ENCODE peak calls at places on chromosomes 12 and 14, in seven cellular contexts. I is mesenchymal stem cell, P is trophoblast cell, N is H1, B is neuronal stem cell, W is IMR-90, D is mesendoderm. V is an unnamed sample.

GRCh38 chr14:101442451-101442850 is 118.8 kb upstream of the DIO3 start:
- DNase-seq in B (no peak), N (no peak), P (no peak), I (no peak), W (no peak), D (no peak), V (no peak)

GRCh38 chr12:93108958-93109357 is 179.9 kb upstream of the EEA1 start:
- DNase-seq in B (no peak), I (peak), N (no peak), W (peak), D (no peak), P (no peak), V (no peak)

GRCh38 chr12:76964784-76965571 is 86.2 kb upstream of the CSRP2 start:
- DNase-seq in D (no peak), I (no peak), W (no peak), N (no peak), P (no peak), B (no peak), V (no peak)

GRCh38 chr12:104177663-104178501 is 37.7 kb upstream of the TXNRD1 start:
- DNase-seq in N (no peak), W (peak), B (no peak), D (peak), I (peak), P (peak), V (no peak)

GRCh38 chr14:97143456-97143855 is 346.3 kb downstream of the VRK1 start:
- DNase-seq in D (no peak), I (no peak), N (no peak), P (no peak), W (no peak), B (no peak), V (no peak)

GRCh38 chr12:59164991-59165718 is 244.9 kb upstream of the LRIG3 start:
- DNase-seq in D (peak), P (peak), B (peak), W (peak), I (peak), N (no peak), V (no peak)

GRCh38 chr14:52080817-52081755 is 12.2 kb upstream of the NID2 start:
- DNase-seq in I (peak), D (peak), P (peak), B (no peak), N (no peak), W (peak), V (no peak)

GRCh38 chr12:92602930-92603623 is 99.7 kb upstream of the PLEKHG7 start:
- DNase-seq in P (peak), B (no peak), W (peak), I (no peak), N (no peak), D (no peak), V (no peak)

GRCh38 chr12:26566670-26567069 is 266.3 kb downstream of the ITPR2 start:
- DNase-seq in B (no peak), W (peak), I (no peak), D (no peak), N (no peak), P (no peak), V (no peak)

GRCh38 chr12:46160081-46160980 is 108.5 kb downstream of the SLC38A1 start:
- DNase-seq in W (peak), N (no peak), I (peak), B (no peak), P (peak), D (no peak), V (no peak)

GRCh38 chr14:74516451-74517155 is 23.0 kb downstream of the ISCA2 start:
- DNase-seq in W (peak), P (no peak), D (peak), N (no peak), I (peak), B (no peak), V (peak)

GRCh38 chr14:79379266-79379665 is 832.0 kb downstream of the DIO2 start:
- DNase-seq in W (no peak), D (no peak), I (no peak), N (no peak), B (no peak), P (no peak), V (no peak)

GRCh38 chr12:113052326-113052725 is 4.2 kb upstream of the DTX1 start:
- DNase-seq in D (no peak), N (no peak), W (no peak), B (no peak), I (no peak), P (no peak), V (no peak)

GRCh38 chr14:34420547-34421150 is 41.4 kb downstream of the SPTSSA start:
- DNase-seq in P (no peak), B (no peak), W (no peak), N (no peak), I (no peak), D (no peak), V (no peak)

GRCh38 chr14:82403972-82404371 is 870.3 kb upstream of the SEL1L start:
- DNase-seq in P (no peak), N (no peak), W (no peak), I (no peak), D (peak), B (no peak), V (no peak)

GRCh38 chr12:118183711-118184110 is 47.8 kb downstream of the PEBP1 start:
- DNase-seq in W (no peak), B (no peak), P (no peak), N (no peak), I (no peak), D (no peak), V (no peak)

GRCh38 chr14:20690848-20691640 is 2.5 kb downstream of the ANG start:
- DNase-seq in P (peak), W (peak), N (no peak), D (peak), I (peak), B (peak), V (no peak)

GRCh38 chr12:53047221-53048032 is 2.4 kb upstream of the TNS2 start:
- DNase-seq in W (peak), D (peak), N (no peak), B (peak), P (peak), I (peak), V (peak)

GRCh38 chr12:113173081-113173698 is 12.1 kb downstream of the DDX54 start:
- DNase-seq in N (no peak), B (no peak), I (no peak), P (no peak), D (no peak), W (no peak), V (no peak)

GRCh38 chr12:48197549-48197966 is 5.5 kb downstream of the OR10AD1 start:
- DNase-seq in P (no peak), D (peak), B (no peak), N (no peak), I (no peak), W (no peak), V (no peak)

GRCh38 chr14:104087505-104087904 is 2.0 kb downstream of the ASPG start:
- DNase-seq in I (no peak), W (no peak), N (no peak), D (no peak), B (no peak), P (no peak), V (no peak)

DNA sequence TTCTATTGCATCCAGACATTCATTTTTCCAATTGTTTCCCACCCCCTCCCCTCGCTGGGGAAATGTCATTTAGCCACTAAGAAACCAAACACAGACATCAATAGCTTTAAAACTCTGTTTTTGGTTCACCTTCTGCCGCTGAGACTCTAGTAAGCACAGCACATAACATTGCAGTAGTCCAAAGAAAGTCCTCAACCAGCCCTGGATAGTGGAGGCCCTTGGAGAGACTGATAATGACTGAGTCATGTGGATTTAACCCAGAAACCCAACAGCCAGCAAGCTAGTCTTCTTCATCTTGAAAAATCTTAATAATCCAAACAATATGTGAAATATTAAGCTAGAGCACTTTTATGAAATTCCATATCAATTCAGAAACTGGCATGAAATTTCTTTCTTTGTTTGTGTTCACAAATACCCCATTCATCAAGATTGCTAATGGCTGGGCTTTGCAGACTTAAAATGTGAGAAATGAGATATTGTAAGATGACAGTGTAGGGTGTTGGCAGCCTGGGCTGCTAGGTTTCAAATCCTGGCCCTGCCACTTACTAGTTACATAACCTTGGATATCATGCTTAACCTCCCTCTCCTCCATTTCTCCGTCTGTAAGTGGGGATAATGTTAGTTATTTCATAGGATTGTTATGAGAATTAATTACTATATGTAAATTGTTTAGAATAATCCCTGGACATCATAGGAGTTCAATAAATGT is 40.1 kb downstream of the RERG start:
- DNase-seq in P (no peak), B (no peak), I (no peak), D (no peak), W (no peak), N (no peak), V (no peak)
- H3K4ac ChIP-seq in P (no peak), B (no peak), I (no peak), D (no peak), W (no peak), N (no peak), V (no peak)

GRCh38 chr14:23942587-23942986 is 11.0 kb upstream of the DHRS4 start:
- DNase-seq in B (no peak), D (no peak), P (no peak), W (no peak), N (no peak), I (no peak), V (no peak)

GRCh38 chr14:23938823-23939222 is 14.7 kb upstream of the DHRS4 start:
- DNase-seq in W (no peak), N (no peak), B (no peak), P (no peak), D (no peak), I (no peak), V (no peak)

GRCh38 chr14:23939607-23940326 is 13.8 kb upstream of the DHRS4 start:
- DNase-seq in P (no peak), N (no peak), W (no peak), I (no peak), B (no peak), D (peak), V (no peak)

GRCh38 chr14:23941669-23942068 is 11.9 kb upstream of the DHRS4 start:
- DNase-seq in N (no peak), D (no peak), W (no peak), I (no peak), P (no peak), B (no peak), V (no peak)

GRCh38 chr14:23941230-23941629 is 12.3 kb upstream of the DHRS4 start:
- DNase-seq in N (no peak), P (no peak), B (no peak), W (no peak), I (no peak), D (no peak), V (no peak)
- H2AK5ac ChIP-seq in N (no peak), P (no peak), B (no peak), W (no peak), I (no peak), D (no peak), V (no peak)

GRCh38 chr12:63276537-63277365 is 125.8 kb upstream of the AVPR1A start:
- DNase-seq in I (peak), B (peak), P (peak), D (peak), W (peak), N (peak), V (peak)
- H2BK120ac ChIP-seq in I (no peak), B (no peak), P (no peak), D (no peak), W (no peak), N (no peak), V (no peak)

DNA sequence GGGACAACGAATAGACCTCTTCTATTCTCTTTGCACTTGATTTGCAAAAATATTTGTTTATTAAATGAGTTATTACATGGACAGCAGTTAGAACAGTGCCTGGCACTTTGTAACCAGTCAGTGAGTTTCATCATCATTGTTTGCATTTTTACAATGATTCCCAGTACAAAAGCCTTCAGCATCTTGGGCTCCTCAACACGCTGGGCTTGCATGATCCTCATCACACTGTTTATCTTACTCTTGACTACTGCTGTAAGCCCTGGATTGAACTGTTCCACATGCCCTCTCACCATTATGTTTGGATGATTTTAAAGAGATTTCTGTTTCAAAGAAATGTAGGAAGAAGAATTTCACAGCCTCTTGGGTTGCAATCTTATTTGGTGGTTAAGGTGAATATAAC is 204.3 kb downstream of the PELI2 start:
- DNase-seq in D (no peak), I (peak), B (no peak), N (no peak), P (no peak), W (peak), V (no peak)
- H3K4ac ChIP-seq in D (no peak), I (no peak), B (no peak), N (no peak), P (no peak), W (no peak), V (no peak)

DNA sequence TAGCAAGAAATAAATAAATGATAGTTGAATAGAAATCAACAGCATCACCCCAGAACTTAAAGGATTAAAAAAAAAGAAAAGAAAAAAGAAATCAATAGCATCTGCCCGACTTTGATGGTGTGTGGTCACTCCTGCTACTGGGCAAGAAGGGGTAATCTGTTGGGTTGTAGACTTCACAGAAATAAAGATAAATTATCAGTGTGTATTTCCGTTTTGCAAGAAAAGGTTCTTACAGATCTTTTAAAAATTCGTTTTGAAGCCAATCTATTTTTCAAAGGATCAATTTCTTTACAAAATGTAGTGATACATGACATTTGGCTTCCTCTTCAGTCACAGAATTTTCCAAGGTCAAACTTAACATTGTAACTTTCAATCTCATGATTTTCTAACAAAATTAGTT is 448.9 kb upstream of the FAR2 start:
- DNase-seq in I (no peak), W (no peak), B (no peak), N (no peak), P (no peak), D (no peak), V (no peak)
- H2AK5ac ChIP-seq in I (no peak), W (no peak), B (no peak), N (no peak), P (no peak), D (no peak), V (no peak)

GRCh38 chr12:49465132-49465531 is 73.7 kb upstream of the KCNH3 start:
- DNase-seq in P (no peak), D (no peak), W (no peak), I (no peak), B (no peak), N (no peak), V (no peak)
- H2BK120ac ChIP-seq in P (no peak), D (no peak), W (no peak), I (no peak), B (no peak), N (no peak), V (no peak)

GRCh38 chr12:65830305-65830704 is 6.0 kb downstream of the HMGA2 start:
- DNase-seq in N (no peak), I (no peak), P (no peak), B (no peak), D (no peak), W (peak), V (no peak)

GRCh38 chr12:65827827-65828231 is 3.5 kb downstream of the HMGA2 start:
- DNase-seq in D (peak), N (no peak), P (no peak), W (no peak), B (no peak), I (peak), V (no peak)

GRCh38 chr12:65829716-65830115 is 5.4 kb downstream of the HMGA2 start:
- DNase-seq in D (no peak), N (no peak), I (no peak), B (no peak), P (no peak), W (no peak), V (no peak)

GRCh38 chr12:65826513-65827171 is 2.4 kb downstream of the HMGA2 start:
- DNase-seq in P (no peak), W (peak), N (no peak), B (no peak), I (peak), D (peak), V (no peak)

DNA sequence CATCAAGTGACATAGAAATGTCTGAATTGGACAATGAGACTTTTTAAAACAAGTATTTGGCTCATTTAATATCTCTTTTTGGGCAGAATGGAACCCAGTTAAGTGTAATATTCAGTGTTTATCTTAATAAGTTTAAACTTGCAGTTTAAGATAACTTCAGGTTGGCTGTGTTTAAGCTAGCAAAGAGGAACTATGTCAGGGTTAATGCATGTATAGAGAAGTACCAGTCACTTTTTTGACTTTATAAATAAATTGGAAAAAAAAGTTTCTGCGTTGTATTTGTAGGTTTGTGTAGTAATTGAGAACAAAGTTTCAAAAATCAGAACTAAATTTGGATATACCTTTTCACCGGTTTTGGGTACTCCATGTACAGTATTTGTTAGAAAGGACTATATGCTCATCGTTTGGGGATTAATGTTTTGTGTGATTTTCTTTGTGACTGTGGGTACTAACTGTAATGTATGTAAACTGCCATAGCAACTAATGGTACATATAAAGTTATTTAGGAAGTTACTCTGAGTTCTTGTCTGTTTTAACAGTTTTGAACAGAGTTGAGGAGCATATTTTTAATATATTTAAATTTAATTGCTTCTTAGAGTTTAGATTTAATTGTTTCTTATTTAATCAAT is 4.5 kb downstream of the HMGA2 start:
- DNase-seq in D (no peak), I (no peak), B (no peak), N (no peak), P (no peak), W (no peak), V (no peak)
- H3K4ac ChIP-seq in D (no peak), I (no peak), B (no peak), N (no peak), P (no peak), W (no peak), V (no peak)

V was measured in H9.